ENCODE peak calls at places on chromosome 18, in eight cellular contexts. Q is progenitor cell of endocrine pancreas, U is chondrocyte, E is pancreas, G is brain microvascular endothelial cell, M is left ventricle myocardium inferior, V is breast epithelium, F is tibial artery. Z is an unnamed sample.
A peak's percentile ranks its signal among the peaks of the same experiment; 100 is the strongest.

GRCh38 chr18:75531851-75532241 is 104.3 kb upstream of the SMIM21 start:
- DNase-seq in G (no peak), E (no peak), Q (no peak), M (no peak), V (no peak), F (no peak), U (no peak), Z (no peak)

GRCh38 chr18:43012951-43013350 is 102.5 kb downstream of the RIT2 start:
- DNase-seq in Q (no peak), F (no peak), E (no peak), U (no peak), G (peak; percentile 13), M (no peak), V (no peak), Z (no peak)

GRCh38 chr18:50061876-50062517 is 132.9 kb downstream of the MYO5B start:
- DNase-seq in E (peak; percentile 19), Q (no peak), G (no peak), U (no peak), M (peak; percentile 62), F (no peak), V (no peak), Z (no peak)

GRCh38 chr18:36828630-36829361 is at the start of the genes KIAA1328 and TPGS2:
- DNase-seq in U (peak; percentile 95), F (peak; percentile 90), Q (peak; percentile 73), M (peak; percentile 86), V (peak; percentile 83), E (peak; percentile 78), G (peak; percentile 79), Z (peak; percentile 82)

GRCh38 chr18:77250501-77250925 is 865 bp downstream of the GALR1 start:
- DNase-seq in V (no peak), M (no peak), G (no peak), U (no peak), E (no peak), F (no peak), Q (no peak), Z (no peak)

GRCh38 chr18:59303656-59304055 is 14.8 kb downstream of the CPLX4 start:
- DNase-seq in M (no peak), U (no peak), V (no peak), E (no peak), G (no peak), Q (no peak), F (no peak), Z (no peak)

GRCh38 chr18:55069497-55069896 is 110.2 kb upstream of the CCDC68 start:
- DNase-seq in V (no peak), Q (no peak), M (no peak), U (no peak), F (no peak), G (no peak), E (no peak), Z (no peak)

GRCh38 chr18:63979409-63979908 is 9.6 kb downstream of the SERPINB8 start:
- DNase-seq in V (no peak), Q (peak; percentile 22), G (peak; percentile 70), F (no peak), E (peak; percentile 44), U (no peak), M (no peak), Z (peak; percentile 53)

GRCh38 chr18:55422456-55423185 is 165.4 kb downstream of the TCF4 start:
- DNase-seq in U (no peak), V (no peak), F (peak; percentile 67), M (peak; percentile 32), E (no peak), Q (no peak), G (no peak), Z (no peak)

GRCh38 chr18:66694857-66695256 is 91.0 kb upstream of the CDH19 start:
- DNase-seq in V (no peak), M (no peak), G (no peak), E (no peak), Q (no peak), U (no peak), F (no peak), Z (no peak)

GRCh38 chr18:71431689-71432088 is 1112.5 kb downstream of the CBLN2 start:
- DNase-seq in Q (no peak), E (no peak), V (no peak), G (no peak), U (no peak), F (no peak), M (no peak), Z (no peak)

GRCh38 chr18:10543277-10543676 is 17.4 kb downstream of the NAPG start:
- DNase-seq in U (no peak), Q (no peak), M (no peak), G (no peak), V (no peak), E (no peak), F (no peak), Z (no peak)

GRCh38 chr18:45026162-45026561 is 345.5 kb downstream of the SETBP1 start:
- DNase-seq in G (no peak), U (no peak), M (no peak), F (no peak), V (no peak), Q (no peak), E (no peak), Z (no peak)
- TF ChIP-seq CTCF in G (no peak), U (no peak), M (peak; percentile 29), F (no peak), V (peak; percentile 25), Q (no peak), E (no peak), Z (no peak)

GRCh38 chr18:677951-678363 is 20.5 kb downstream of the TYMS start:
- DNase-seq in G (no peak), M (no peak), V (no peak), U (no peak), F (no peak), Q (no peak), E (no peak), Z (no peak)

GRCh38 chr18:676747-677544 is 19.5 kb downstream of the TYMS start:
- DNase-seq in E (no peak), Q (no peak), F (no peak), G (no peak), M (no peak), U (no peak), V (no peak), Z (no peak)

GRCh38 chr18:676069-676468 is 18.6 kb downstream of the TYMS start:
- DNase-seq in Q (no peak), G (no peak), F (no peak), M (peak; percentile 24), U (no peak), E (no peak), V (no peak), Z (no peak)

GRCh38 chr18:680392-680791 is 22.9 kb downstream of the TYMS start:
- DNase-seq in V (no peak), E (no peak), Q (no peak), F (no peak), G (no peak), M (no peak), U (no peak), Z (no peak)

GRCh38 chr18:678482-679182 is 21.2 kb downstream of the TYMS start:
- DNase-seq in Q (no peak), G (no peak), M (no peak), E (no peak), F (no peak), U (no peak), V (no peak), Z (no peak)
- TF ChIP-seq CTCF in Q (no peak), G (no peak), M (no peak), E (no peak), F (no peak), U (no peak), V (no peak), Z (no peak)

DNA sequence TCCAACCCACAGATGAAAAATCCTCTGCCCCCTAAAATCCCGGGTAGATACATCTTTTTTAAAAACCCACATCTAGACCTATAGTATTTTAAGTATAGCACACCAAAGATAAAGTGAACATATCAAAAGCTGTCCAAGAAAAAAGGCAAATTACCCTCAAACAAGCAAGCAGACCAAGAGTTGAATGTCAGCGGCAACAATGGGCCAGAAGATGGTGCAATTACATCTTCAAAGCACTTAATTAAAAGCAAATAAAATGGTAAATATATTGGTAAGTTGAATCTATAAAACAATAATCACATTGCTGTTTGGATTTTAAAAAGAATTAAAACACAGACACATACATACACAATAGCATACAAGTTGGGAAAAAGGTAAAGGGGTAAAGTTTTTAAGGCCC is 98.5 kb downstream of the MYOM1 start:
- DNase-seq in G (no peak), E (no peak), F (no peak), V (no peak), M (no peak), U (no peak), Q (no peak), Z (no peak)
- TF ChIP-seq CTCF in G (peak; percentile 26), E (no peak), F (no peak), V (no peak), M (no peak), U (peak; percentile 41), Q (no peak), Z (no peak)

GRCh38 chr18:12791631-12792030 is 88.8 kb downstream of the PSMG2 start:
- DNase-seq in U (no peak), M (no peak), E (no peak), Q (no peak), G (no peak), F (no peak), V (no peak), Z (no peak)
- TF ChIP-seq CTCF in U (no peak), M (no peak), E (no peak), Q (no peak), G (no peak), F (no peak), V (no peak), Z (no peak)

GRCh38 chr18:24300703-24301102 is 96.9 kb downstream of the OSBPL1A start:
- DNase-seq in F (no peak), G (no peak), Q (no peak), V (no peak), M (no peak), E (no peak), U (no peak), Z (no peak)
- TF ChIP-seq CTCF in F (no peak), G (no peak), Q (no peak), V (no peak), M (no peak), E (no peak), U (no peak), Z (no peak)

DNA sequence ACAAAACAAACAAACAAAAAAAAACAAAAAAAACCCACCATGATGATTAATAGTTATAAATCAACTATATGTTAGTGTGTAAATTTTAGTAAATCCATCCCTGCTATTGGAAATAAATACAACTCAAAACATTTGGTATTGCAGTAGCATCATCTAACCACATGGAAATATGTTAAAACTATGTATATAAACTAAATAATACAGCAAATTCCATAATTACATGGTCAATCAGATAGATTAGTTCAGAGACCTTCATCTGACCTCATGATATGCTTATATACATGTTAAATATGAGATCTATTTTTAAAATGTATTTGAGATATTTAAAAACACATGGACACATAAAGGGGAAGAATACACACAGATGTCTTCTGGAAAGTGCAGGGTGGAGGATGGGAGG is 384.2 kb downstream of the TMX3 start:
- DNase-seq in M (no peak), Q (no peak), V (no peak), E (no peak), U (no peak), G (no peak), F (no peak), Z (no peak)
- TF ChIP-seq CTCF in M (no peak), Q (peak; percentile 26), V (no peak), E (no peak), U (peak; percentile 36), G (no peak), F (no peak), Z (peak; percentile 52)

Z was measured in mesothelial cell of epicardium.